ENCODE peak calls at places on chromosomes 5 and 9, in six cellular contexts. K is stomach, G is IMR-90, X is A549, Y is heart left ventricle, Q is adrenal gland. L is an unnamed sample.

GRCh38 chr5:62273691-62274090 is 32.3 kb upstream of the KIF2A start:
- DNase-seq in K (no peak), G (no peak), X (no peak), Y (no peak), Q (no peak), L (no peak)

GRCh38 chr5:121489972-121490371 is 361.7 kb upstream of the FTMT start:
- DNase-seq in K (no peak), G (no peak), X (no peak), Y (no peak), Q (no peak), L (no peak)

GRCh38 chr9:77422969-77423368 is 225.2 kb downstream of the GNA14 start:
- DNase-seq in K (no peak), G (no peak), X (no peak), Y (no peak), Q (no peak), L (no peak)

GRCh38 chr9:72362680-72363139 is 2.3 kb downstream of the ZFAND5 start:
- DNase-seq in K (peak), G (peak), X (peak), Y (peak), Q (peak), L (peak)

GRCh38 chr9:13718086-13718485 is 438.6 kb upstream of the MPDZ start:
- DNase-seq in K (no peak), G (peak), X (no peak), Y (no peak), Q (no peak), L (no peak)

GRCh38 chr9:111903996-111904395 is 7.4 kb downstream of the UGCG start:
- DNase-seq in K (no peak), G (no peak), X (no peak), Y (no peak), Q (no peak), L (no peak)

GRCh38 chr9:129125478-129125877 is 14.3 kb downstream of the PTPA start:
- DNase-seq in K (no peak), G (peak), X (no peak), Y (no peak), Q (no peak), L (no peak)

GRCh38 chr5:153517105-153517700 is 26.7 kb downstream of the GRIA1 start:
- DNase-seq in K (no peak), G (no peak), X (no peak), Y (no peak), Q (no peak), L (no peak)

GRCh38 chr9:134566936-134567335 is 74.7 kb upstream of the COL5A1 start:
- DNase-seq in K (peak), G (no peak), X (no peak), Y (no peak), Q (no peak), L (no peak)

GRCh38 chr9:126894052-126894603 is 20.5 kb upstream of the RALGPS1 start:
- DNase-seq in K (no peak), G (no peak), X (no peak), Y (no peak), Q (no peak), L (no peak)

GRCh38 chr5:102048940-102049339 is 247.1 kb downstream of the SLCO4C1 start:
- DNase-seq in K (no peak), G (no peak), X (no peak), Y (no peak), Q (no peak), L (no peak)

GRCh38 chr9:86324308-86324707 is 29.9 kb downstream of the TUT7 start:
- DNase-seq in K (no peak), G (peak), X (no peak), Y (no peak), Q (no peak), L (no peak)

GRCh38 chr9:138022121-138022741 is 144.6 kb downstream of the CACNA1B start:
- DNase-seq in K (peak), G (no peak), X (peak), Y (no peak), Q (peak), L (peak)

GRCh38 chr9:129407905-129408452 is 212.9 kb downstream of the C9orf50 start:
- DNase-seq in K (no peak), G (no peak), X (no peak), Y (no peak), Q (no peak), L (no peak)

GRCh38 chr5:102678267-102679058 is 76.6 kb upstream of the PAM start:
- DNase-seq in K (no peak), G (peak), X (no peak), Y (no peak), Q (no peak), L (no peak)

GRCh38 chr5:67111779-67112178 is 84.8 kb downstream of the CD180 start:
- DNase-seq in K (no peak), G (no peak), X (no peak), Y (no peak), Q (no peak), L (no peak)

GRCh38 chr9:86093788-86094555 is 5.4 kb downstream of the GOLM1 start:
- DNase-seq in K (peak), G (peak), X (peak), Y (no peak), Q (peak), L (peak)

GRCh38 chr9:125472926-125473701 is 211.5 kb downstream of the GAPVD1 start:
- DNase-seq in K (no peak), G (peak), X (no peak), Y (peak), Q (peak), L (no peak)

GRCh38 chr9:91547076-91547475 is 123.4 kb upstream of the NFIL3 start:
- DNase-seq in K (no peak), G (no peak), X (no peak), Y (no peak), Q (no peak), L (no peak)

GRCh38 chr9:98457696-98458370 is 202.4 kb upstream of the TBC1D2 start:
- DNase-seq in K (no peak), G (peak), X (no peak), Y (no peak), Q (no peak), L (no peak)

GRCh38 chr5:6745706-6746217 is 32.5 kb downstream of the TENT4A start:
- DNase-seq in K (no peak), G (peak), X (peak), Y (no peak), Q (peak), L (no peak)

GRCh38 chr9:125061391-125061790 is 81.9 kb downstream of the SCAI start:
- DNase-seq in K (no peak), G (no peak), X (no peak), Y (no peak), Q (no peak), L (no peak)

GRCh38 chr9:35338561-35339274 is 151.2 kb upstream of the RUSC2 start:
- DNase-seq in K (peak), G (no peak), X (no peak), Y (no peak), Q (no peak), L (no peak)

DNA sequence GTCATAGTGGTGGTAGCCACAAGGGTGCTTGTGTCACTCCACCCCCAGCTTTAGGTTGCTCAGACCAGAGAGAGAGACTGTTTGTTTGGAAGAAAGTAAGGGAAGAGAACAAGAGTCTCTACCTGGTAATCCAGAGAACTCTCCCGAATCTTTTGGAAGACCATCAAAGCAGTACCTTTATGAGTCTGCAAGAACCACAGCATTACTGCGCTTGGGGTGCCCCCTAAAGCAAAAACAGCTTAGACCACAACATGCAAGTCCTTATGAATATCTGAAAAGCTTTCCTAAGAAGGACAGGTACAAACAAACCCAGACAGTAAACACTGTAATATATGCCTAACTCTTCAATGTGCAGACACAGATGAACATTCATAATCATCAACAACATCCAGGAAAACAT is 1398.6 kb upstream of the C9orf72 start:
- DNase-seq in K (no peak), G (no peak), X (no peak), Y (no peak), Q (no peak), L (no peak)
- TF ChIP-seq POLR2A in K (no peak), G (no peak), X (no peak), Y (no peak), Q (no peak), L (no peak)

DNA sequence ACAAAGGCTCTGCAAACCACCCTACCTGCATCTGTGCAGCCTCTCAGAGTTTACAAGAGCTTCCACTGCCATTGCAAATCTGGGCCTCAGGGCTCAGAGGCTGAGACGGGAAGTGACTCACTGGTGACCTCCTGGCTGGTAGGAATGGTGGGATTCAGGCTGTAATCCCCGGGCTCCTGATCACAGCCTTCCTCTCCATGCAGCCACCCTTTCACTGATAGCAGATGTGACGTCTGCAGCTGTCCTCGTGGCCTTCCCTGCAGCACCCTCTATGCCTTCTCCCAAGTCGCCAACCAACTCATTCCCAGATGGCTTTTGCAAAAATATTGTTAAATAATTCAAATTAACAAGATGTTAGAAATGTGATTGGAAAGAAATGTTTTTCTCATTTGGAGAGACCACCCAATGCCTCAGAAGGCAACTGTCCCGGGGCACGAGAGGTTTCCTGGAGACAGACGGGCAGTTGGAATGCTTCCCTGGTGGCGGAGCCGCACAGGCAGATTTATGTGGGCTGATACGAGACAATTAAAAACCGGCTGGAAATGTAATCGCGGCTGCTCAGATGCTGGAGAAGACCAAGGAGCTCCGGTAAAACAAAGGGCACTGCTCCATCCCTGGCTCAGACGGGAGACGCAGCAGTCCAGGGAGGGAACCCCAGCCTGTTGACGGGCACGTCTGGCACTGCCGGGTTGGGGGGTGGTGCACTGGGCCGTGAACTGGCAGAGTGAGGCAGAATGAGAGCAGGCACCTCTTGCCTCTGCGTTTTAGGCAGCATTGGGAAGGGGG is 34.4 kb upstream of the SLC25A51 start:
- DNase-seq in K (no peak), G (peak), X (no peak), Y (peak), Q (peak), L (no peak)
- H3K4me3 ChIP-seq in K (no peak), G (no peak), X (no peak), Y (no peak), Q (no peak), L (no peak)

GRCh38 chr5:128290152-128290858 is 206.7 kb downstream of the SLC12A2 start:
- DNase-seq in K (no peak), G (peak), X (no peak), Y (no peak), Q (no peak), L (no peak)
- TF ChIP-seq POLR2A in K (no peak), G (no peak), X (no peak), Y (no peak), Q (no peak), L (no peak)

DNA sequence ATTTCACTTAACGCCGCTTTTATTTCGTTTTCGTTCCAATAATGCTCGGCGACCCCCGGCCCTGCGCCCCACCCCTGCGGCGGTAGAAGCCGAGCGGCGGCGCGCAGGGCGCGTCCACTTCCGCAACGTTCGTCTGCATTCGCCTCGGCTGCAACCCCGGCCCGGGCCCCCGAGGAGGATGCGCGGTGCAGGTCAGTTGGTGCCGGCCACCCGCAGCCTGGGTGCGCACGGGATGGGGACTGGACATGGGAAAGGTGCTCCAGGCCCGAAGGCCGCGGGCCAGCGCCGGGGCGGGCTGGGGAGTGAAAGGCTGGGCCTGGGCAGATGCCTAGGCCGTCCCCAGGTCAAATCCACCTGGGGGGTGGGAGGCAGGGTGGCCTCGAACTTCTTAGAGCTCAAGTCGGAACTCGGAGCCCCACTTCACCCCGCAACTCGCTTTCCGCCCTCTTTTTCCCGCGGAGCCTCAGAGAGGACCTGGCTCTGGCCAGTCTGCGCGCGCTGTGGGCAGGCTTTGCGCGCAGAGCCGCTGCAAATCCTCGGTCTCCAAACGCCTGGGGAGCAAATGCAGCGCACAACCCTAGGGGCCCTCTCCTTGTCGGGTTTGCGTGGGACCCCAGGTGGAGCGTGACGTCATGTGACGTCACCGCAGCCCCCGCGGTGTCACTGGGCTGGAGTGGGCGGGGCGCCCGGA is 3.2 kb downstream of the TLX3 start:
- DNase-seq in K (no peak), G (no peak), X (no peak), Y (no peak), Q (no peak), L (no peak)
- H3K4me3 ChIP-seq in K (peak), G (no peak), X (no peak), Y (peak), Q (no peak), L (no peak)

DNA sequence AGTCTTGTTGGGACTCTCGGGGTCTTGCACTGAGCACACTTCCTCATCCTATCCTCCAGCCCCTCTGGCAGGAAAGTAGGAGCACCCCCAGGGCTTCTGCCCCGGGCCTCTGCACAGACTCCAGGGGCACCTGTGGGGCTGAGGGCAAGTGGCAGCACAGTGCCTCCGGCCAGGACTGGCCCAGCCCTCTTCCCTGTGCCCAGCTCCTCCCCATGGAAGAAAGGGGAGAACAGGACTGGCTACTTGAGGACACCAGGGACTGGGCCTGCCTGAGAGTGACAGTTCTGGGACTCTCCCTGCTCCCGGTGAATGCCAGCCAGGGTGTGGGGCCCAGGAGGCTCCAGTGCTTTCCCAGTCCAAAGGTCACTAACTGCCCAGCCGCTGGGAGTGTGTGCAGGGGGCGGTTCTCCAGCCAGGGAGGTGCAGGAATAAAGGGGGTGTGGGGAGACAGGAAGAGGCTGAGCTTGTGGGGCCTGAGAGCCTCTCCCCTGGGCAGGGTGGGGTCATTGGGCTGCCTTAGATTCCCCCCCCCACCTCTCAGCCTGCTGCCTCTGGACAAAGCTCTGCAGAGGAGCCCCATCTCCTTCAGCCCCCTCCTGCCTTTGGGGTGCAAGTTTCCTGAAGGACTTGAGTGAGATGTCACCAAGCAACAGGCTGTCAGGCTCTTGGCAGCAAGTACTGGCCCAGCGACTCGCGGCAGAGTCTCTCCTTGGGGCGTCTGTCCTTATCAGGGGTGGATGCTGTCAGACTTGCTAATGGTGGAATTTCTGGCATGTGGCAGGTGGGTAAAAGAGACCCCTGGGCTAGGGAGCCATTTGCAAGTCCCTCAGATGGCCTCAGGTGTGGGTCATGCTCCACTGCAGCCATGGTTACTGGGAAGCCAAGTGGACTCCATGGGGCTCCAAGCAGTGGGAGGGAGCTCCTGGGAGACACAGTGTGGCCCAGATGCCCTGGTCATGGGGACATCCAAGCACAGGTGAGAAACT is 19.1 kb upstream of the JADE2 start:
- DNase-seq in K (peak), G (no peak), X (peak), Y (peak), Q (peak), L (peak)
- TF ChIP-seq POLR2A in K (no peak), G (no peak), X (peak), Y (peak), Q (peak), L (peak)